ENCODE peak calls at places on chromosomes 12 and 14, in nine cellular contexts. Q is esophagus muscularis mucosa, F is heart left ventricle, X is transverse colon, Z is IMR-90, V is uterus, T is stomach, B is Peyer's patch, G is upper lobe of left lung. I is an unnamed sample.

GRCh38 chr14:104820669-104821228 is 19.8 kb downstream of the ZBTB42 start:
- DNase-seq in Z (peak; percentile 72), G (peak; percentile 82), V (peak; percentile 36), B (peak; percentile 77), Q (no peak), T (peak; percentile 76), F (peak; percentile 57), X (peak; percentile 65), I (peak; percentile 62)

GRCh38 chr14:32004300-32004699 is 72.8 kb upstream of the ARHGAP5 start:
- DNase-seq in Z (no peak), X (no peak), F (no peak), G (no peak), V (no peak), T (no peak), B (no peak), Q (no peak), I (no peak)

GRCh38 chr12:103955811-103956514 is 9.7 kb upstream of the TDG start:
- DNase-seq in V (no peak), Q (no peak), F (no peak), T (no peak), B (no peak), X (no peak), G (no peak), Z (peak; percentile 58), I (no peak)

GRCh38 chr14:68127166-68127565 is 307.6 kb downstream of the RAD51B start:
- DNase-seq in Z (no peak), T (no peak), Q (no peak), V (no peak), X (no peak), B (no peak), F (no peak), G (no peak), I (no peak)

GRCh38 chr14:61575751-61576150 is 119.6 kb upstream of the HIF1A start:
- DNase-seq in F (peak; percentile 0), T (no peak), Z (no peak), G (no peak), V (no peak), X (no peak), B (no peak), Q (peak; percentile 50), I (no peak)

GRCh38 chr12:31005944-31006361 is 67.7 kb upstream of the DDX11 start:
- DNase-seq in B (peak; percentile 29), T (no peak), G (no peak), V (peak; percentile 10), Z (peak; percentile 20), F (no peak), Q (no peak), X (no peak), I (no peak)

GRCh38 chr12:63766498-63766897 is 13.2 kb upstream of the RXYLT1 start:
- DNase-seq in T (no peak), G (no peak), F (no peak), V (no peak), Z (no peak), B (no peak), X (no peak), Q (no peak), I (no peak)

GRCh38 chr12:57195655-57196371 is 20.8 kb upstream of the NXPH4 start:
- DNase-seq in T (no peak), X (no peak), V (no peak), G (peak; percentile 72), B (no peak), F (no peak), Z (no peak), Q (no peak), I (no peak)

GRCh38 chr12:2318286-2318685 is 265.5 kb downstream of the CACNA1C start:
- DNase-seq in Z (no peak), X (no peak), G (no peak), T (no peak), Q (no peak), B (no peak), F (no peak), V (no peak), I (no peak)

GRCh38 chr12:26680724-26681455 is 152.1 kb downstream of the ITPR2 start:
- DNase-seq in V (no peak), T (no peak), B (no peak), G (no peak), F (no peak), X (no peak), Q (no peak), Z (peak; percentile 63), I (no peak)

GRCh38 chr12:69810870-69811498 is 14.0 kb upstream of the MYRFL start:
- DNase-seq in G (no peak), Z (no peak), X (no peak), V (no peak), F (no peak), Q (no peak), T (no peak), B (no peak), I (no peak)

GRCh38 chr12:6961278-6961694 is 9.2 kb downstream of the PHB2 start:
- DNase-seq in B (peak; percentile 87), V (peak; percentile 84), Z (no peak), G (peak; percentile 91), T (peak; percentile 76), X (peak; percentile 83), Q (no peak), F (peak; percentile 56), I (peak; percentile 58)

GRCh38 chr12:103877934-103878510 is 37.0 kb upstream of the NT5DC3 start:
- DNase-seq in G (no peak), V (peak; percentile 65), T (peak; percentile 57), X (peak; percentile 63), B (no peak), Z (peak; percentile 68), Q (no peak), F (peak; percentile 40), I (peak; percentile 70)

DNA sequence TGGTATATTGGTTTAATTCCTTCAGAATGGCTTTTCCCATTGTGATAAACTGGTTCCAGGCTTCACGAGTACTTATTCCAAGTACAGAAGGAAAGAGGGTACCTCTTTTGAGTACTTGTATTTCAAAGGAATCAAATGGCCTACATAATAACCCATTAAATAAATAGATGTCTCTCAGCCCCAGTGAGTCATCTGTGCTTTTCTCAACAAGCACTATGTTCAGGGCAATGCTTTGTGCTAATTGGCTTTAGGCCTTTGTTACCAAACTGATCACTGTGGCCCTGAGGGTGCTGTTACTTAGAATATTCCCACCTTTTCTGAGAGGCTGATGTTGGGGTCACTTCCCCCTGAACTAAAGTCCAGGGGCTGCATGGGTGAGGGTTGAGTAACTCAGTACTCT is 107.1 kb downstream of the LRRK2 start:
- DNase-seq in T (no peak), G (no peak), Q (no peak), V (no peak), B (no peak), F (no peak), X (no peak), Z (no peak), I (no peak)
- H3K27ac ChIP-seq in T (no peak overlapping the region), G (no peak overlapping the region), Q (no peak overlapping the region), V (no peak overlapping the region), B (no peak overlapping the region), F (no peak overlapping the region), X (no peak overlapping the region), Z (no peak overlapping the region), I (no peak overlapping the region)

DNA sequence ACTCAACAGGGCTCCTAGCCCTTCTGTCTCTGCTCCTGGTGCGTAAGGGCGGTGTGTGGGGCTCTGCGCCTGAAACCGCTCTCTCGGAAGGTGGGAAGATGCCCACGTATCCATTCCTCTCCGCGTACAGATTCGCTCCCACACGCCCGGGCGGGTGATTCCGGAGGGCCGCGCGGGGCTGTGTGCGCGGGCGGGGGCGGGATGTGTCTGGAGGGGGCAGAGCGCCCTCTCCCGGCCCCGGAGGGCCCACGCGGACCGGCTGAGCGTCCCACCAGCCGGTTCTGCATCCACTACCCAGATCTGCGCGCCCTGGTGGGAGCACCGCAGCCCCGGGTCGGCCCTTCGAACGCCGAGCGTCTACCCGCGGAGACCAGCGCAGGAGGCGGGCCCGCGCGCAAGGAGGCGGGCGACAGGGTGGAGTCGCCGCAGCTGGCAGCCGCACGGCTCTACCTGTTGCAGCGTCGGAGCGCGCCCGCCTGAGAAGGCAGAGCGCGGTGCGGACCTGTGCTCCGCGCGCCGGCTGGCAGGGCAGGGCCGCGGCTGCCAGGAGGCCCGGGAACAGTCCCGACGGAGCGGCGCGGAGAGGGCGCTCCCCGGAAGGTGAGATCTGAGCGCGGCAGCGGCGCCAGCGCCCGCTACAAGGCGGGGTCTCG is 1.4 kb upstream of the KCNK13 start:
- DNase-seq in Z (peak; percentile 51), F (peak; percentile 24), V (no peak), B (peak; percentile 63), G (peak; percentile 89), Q (no peak), T (peak; percentile 42), X (peak; percentile 32), I (peak; percentile 10)
- TF ChIP-seq POLR2A in Z (no peak), F (no peak), V (no peak), B (no peak), G (no peak), Q (no peak), T (no peak), X (no peak), I (no peak)

GRCh38 chr12:45879363-45879895 is 110.9 kb downstream of the SCAF11 start:
- DNase-seq in V (no peak), G (no peak), Q (no peak), Z (no peak), F (no peak), X (no peak), T (no peak), B (no peak), I (no peak)

GRCh38 chr12:45877069-45877468 is 113.3 kb downstream of the SCAF11 start:
- DNase-seq in Q (no peak), F (no peak), X (no peak), Z (no peak), V (no peak), B (no peak), T (no peak), G (no peak), I (no peak)

GRCh38 chr12:45878630-45879255 is 111.6 kb downstream of the SCAF11 start:
- DNase-seq in G (no peak), F (no peak), V (no peak), Z (peak; percentile 24), Q (no peak), T (no peak), B (no peak), X (no peak), I (no peak)
- H3K4me3 ChIP-seq in G (no peak overlapping the region), F (no peak overlapping the region), V (no peak overlapping the region), Z (no peak overlapping the region), Q (no peak overlapping the region), T (no peak overlapping the region), B (no peak overlapping the region), X (no peak overlapping the region), I (no peak overlapping the region)

GRCh38 chr14:96249016-96249415 is 7.0 kb upstream of the BDKRB1 start:
- DNase-seq in X (no peak), F (no peak), B (no peak), G (no peak), T (no peak), V (peak; percentile 62), Q (no peak), Z (peak; percentile 93), I (no peak)

GRCh38 chr14:96245710-96246534 is 10.1 kb upstream of the BDKRB1 start:
- DNase-seq in B (no peak), Z (peak; percentile 85), V (no peak), T (no peak), G (no peak), Q (no peak), X (no peak), F (no peak), I (no peak)

GRCh38 chr14:96246535-96246839 is 9.5 kb upstream of the BDKRB1 start:
- DNase-seq in T (no peak), Z (peak; percentile 99), G (no peak), F (no peak), X (no peak), Q (no peak), V (peak; percentile 50), B (no peak), I (no peak)

GRCh38 chr14:96243785-96244184 is 12.2 kb upstream of the BDKRB1 start:
- DNase-seq in X (no peak), Z (peak; percentile 48), V (no peak), T (no peak), G (no peak), B (no peak), F (no peak), Q (no peak), I (no peak)

GRCh38 chr14:96247031-96247430 is 9.0 kb upstream of the BDKRB1 start:
- DNase-seq in G (no peak), X (no peak), F (no peak), Z (no peak), B (no peak), Q (no peak), T (no peak), V (no peak), I (no peak)
- H3K27ac ChIP-seq in G (no peak overlapping the region), X (no peak overlapping the region), F (no peak overlapping the region), Z (peak overlapping the region; percentile 54), B (no peak overlapping the region), Q (no peak overlapping the region), T (no peak overlapping the region), V (no peak overlapping the region), I (no peak overlapping the region)

I was measured in prostate gland.